ENCODE peak calls at places on chromosomes 1 and 21, in six cellular contexts. S is cardiac fibroblast, A is heart right ventricle, H is stomach, T is sigmoid colon, F is hepatocyte. V is an unnamed sample.

GRCh38 chr1:166603296-166603695 is 236.0 kb upstream of the POGK start:
- DNase-seq in S (no peak), A (no peak), H (no peak), T (no peak), F (peak), V (no peak)

GRCh38 chr21:44436958-44437357 is 18.4 kb upstream of the LRRC3 start:
- DNase-seq in S (no peak), A (peak), H (no peak), T (peak), F (no peak), V (no peak)

GRCh38 chr1:151458936-151459330 is 361 bp downstream of the POGZ start:
- DNase-seq in S (peak), A (peak), H (peak), T (peak), F (peak), V (peak)

GRCh38 chr1:233015965-233016364 is 65.6 kb downstream of the NTPCR start:
- DNase-seq in S (no peak), A (no peak), H (no peak), T (no peak), F (no peak), V (no peak)

GRCh38 chr1:85268801-85269585 is 7.4 kb downstream of the BCL10 start:
- DNase-seq in S (no peak), A (no peak), H (no peak), T (no peak), F (no peak), V (no peak)

GRCh38 chr21:45427331-45428271 is 22.6 kb downstream of the COL18A1 start:
- DNase-seq in S (peak), A (no peak), H (peak), T (peak), F (peak), V (peak)

GRCh38 chr1:186304982-186305949 is 69.8 kb downstream of the TPR start:
- DNase-seq in S (peak), A (no peak), H (no peak), T (no peak), F (peak), V (no peak)

GRCh38 chr1:240888039-240888786 is 276.3 kb upstream of the GREM2 start:
- DNase-seq in S (peak), A (no peak), H (peak), T (no peak), F (peak), V (no peak)

GRCh38 chr1:46622341-46622740 is 5.7 kb upstream of the MOB3C start:
- DNase-seq in S (peak), A (no peak), H (peak), T (peak), F (no peak), V (no peak)

GRCh38 chr1:29271724-29272123 is 35.4 kb downstream of the PTPRU start:
- DNase-seq in S (peak), A (peak), H (peak), T (peak), F (peak), V (no peak)

GRCh38 chr1:212466437-212466836 is 33.7 kb downstream of the NENF start:
- DNase-seq in S (no peak), A (no peak), H (no peak), T (peak), F (no peak), V (no peak)

GRCh38 chr21:35911412-35912191 is 148.7 kb downstream of the SETD4 start:
- DNase-seq in S (no peak), A (no peak), H (no peak), T (no peak), F (no peak), V (no peak)

GRCh38 chr1:211638723-211639122 is 36.7 kb downstream of the NEK2 start:
- DNase-seq in S (peak), A (no peak), H (peak), T (peak), F (no peak), V (no peak)

GRCh38 chr1:150576367-150576711 is 3.1 kb downstream of the MCL1 start:
- DNase-seq in S (no peak), A (no peak), H (no peak), T (no peak), F (no peak), V (no peak)

GRCh38 chr1:3910769-3911520 is 10.9 kb upstream of the C1orf174 start:
- DNase-seq in S (peak), A (peak), H (peak), T (no peak), F (peak), V (no peak)

GRCh38 chr1:163826500-163826899 is 504.7 kb downstream of the NUF2 start:
- DNase-seq in S (no peak), A (no peak), H (no peak), T (no peak), F (no peak), V (no peak)

GRCh38 chr1:16119926-16120325 is 35.9 kb downstream of the EPHA2 start:
- DNase-seq in S (no peak), A (no peak), H (no peak), T (no peak), F (no peak), V (no peak)

GRCh38 chr1:156033011-156033410 is 12.3 kb upstream of the SSR2 start:
- DNase-seq in S (peak), A (no peak), H (no peak), T (no peak), F (no peak), V (no peak)

GRCh38 chr1:193471981-193472380 is 285.6 kb upstream of the B3GALT2 start:
- DNase-seq in S (peak), A (no peak), H (no peak), T (no peak), F (no peak), V (no peak)

GRCh38 chr1:13951793-13952751 is 252.1 kb downstream of the PRDM2 start:
- DNase-seq in S (peak), A (no peak), H (no peak), T (no peak), F (no peak), V (no peak)

GRCh38 chr1:13948396-13948795 is 248.4 kb downstream of the PRDM2 start:
- DNase-seq in S (no peak), A (no peak), H (no peak), T (no peak), F (no peak), V (no peak)

GRCh38 chr1:13949571-13949970 is 249.6 kb downstream of the PRDM2 start:
- DNase-seq in S (no peak), A (no peak), H (no peak), T (no peak), F (no peak), V (no peak)

GRCh38 chr1:13948851-13949490 is 249.0 kb downstream of the PRDM2 start:
- DNase-seq in S (peak), A (no peak), H (no peak), T (peak), F (no peak), V (no peak)

DNA sequence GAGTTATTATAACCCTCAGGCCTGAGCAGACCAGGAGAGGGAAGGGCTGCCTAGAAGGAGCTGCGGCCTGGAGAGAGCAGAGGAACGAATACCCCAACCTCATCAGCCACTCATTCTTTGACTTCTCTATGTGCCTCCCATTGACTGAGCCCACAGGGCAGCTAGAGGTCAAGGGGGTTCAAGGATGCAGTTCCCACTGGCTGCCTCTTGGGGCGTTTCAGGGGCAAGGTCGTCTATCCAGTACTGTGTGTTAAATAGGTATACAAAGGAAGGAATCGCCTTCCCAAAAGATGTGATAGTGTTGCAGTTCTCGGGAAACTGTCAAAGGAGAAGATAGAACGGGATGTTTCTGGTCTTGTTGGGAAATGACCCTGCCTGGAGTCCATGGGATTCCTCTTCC is 250.6 kb downstream of the PRDM2 start:
- DNase-seq in S (no peak), A (no peak), H (no peak), T (no peak), F (no peak), V (no peak)
- TF ChIP-seq CTCF in S (peak), A (no peak), H (no peak), T (no peak), F (no peak), V (no peak)

DNA sequence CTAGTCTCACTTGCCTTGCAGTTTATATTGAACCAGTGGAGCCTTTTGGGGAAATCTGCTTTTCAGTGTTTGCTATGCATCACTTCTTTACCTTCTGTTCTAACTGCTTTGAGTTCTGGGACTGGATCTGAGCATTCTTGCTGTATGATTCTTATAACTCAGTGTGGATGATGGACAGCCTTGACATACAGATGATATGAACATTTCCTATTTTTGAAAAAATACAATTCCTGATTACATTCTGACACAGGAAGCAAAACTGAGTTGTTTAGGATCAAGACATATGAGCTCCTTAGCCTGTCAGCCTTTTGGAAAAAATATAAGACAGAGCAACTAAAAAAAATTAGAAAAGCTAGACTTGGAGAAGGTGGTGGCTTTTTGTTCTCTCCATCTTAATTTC is 115.3 kb downstream of the DISP1 start:
- DNase-seq in S (no peak), A (no peak), H (no peak), T (no peak), F (no peak), V (no peak)
- H3K4me3 ChIP-seq in S (no peak), A (no peak), H (no peak), T (no peak), F (no peak), V (no peak)

DNA sequence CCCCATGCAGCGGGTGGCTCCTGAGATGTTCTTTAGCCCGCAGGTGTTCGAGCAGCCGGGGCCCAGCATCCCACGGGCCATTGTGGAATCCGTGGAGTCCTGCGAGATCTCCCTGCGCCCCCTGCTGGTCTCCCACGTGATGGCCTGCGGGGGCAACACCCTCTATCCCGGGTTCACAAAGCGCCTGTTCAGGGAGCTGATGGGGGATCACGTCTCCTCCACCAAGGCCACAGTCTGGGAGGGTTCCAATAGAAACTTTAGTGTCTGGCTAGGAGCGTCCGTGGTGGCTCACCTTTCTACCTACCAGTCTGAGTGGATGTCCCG is 71.0 kb downstream of the ACTL8 start:
- DNase-seq in S (peak), A (peak), H (peak), T (no peak), F (peak), V (no peak)
- TF ChIP-seq CTCF in S (peak), A (peak), H (peak), T (peak), F (peak), V (peak)

DNA sequence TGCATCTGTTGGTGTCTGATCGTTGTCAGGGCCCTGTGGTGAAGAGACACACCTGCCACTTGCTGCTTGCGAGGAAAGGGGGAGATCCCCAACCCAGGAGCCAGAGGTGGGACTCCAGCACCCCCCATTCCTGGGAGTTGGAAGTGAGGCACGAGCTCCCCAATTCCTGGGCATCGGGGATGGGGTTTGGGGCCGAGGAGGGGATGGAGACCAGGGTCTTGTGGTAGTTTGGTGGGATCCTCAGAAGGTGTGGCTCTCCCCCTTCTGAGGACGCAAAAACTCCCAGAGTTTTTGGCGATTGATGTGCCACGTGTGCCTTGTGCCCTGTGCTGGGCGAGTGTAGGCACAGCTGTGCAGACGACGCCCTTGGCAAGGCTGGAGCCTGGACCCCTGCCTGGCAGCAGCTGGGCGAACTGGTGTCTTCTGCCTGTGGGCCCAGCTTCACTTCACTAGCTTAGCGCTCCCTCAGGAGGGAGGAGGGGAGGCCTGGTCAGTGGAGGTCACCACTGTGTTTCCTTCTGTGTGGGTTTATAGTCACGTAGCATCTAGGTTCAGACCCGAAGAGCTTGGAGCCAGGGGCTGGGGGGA is 2.6 kb downstream of the GUK1 start:
- DNase-seq in S (no peak), A (no peak), H (peak), T (no peak), F (no peak), V (no peak)
- H3K4me3 ChIP-seq in S (no peak), A (no peak), H (no peak), T (no peak), F (no peak), V (no peak)

DNA sequence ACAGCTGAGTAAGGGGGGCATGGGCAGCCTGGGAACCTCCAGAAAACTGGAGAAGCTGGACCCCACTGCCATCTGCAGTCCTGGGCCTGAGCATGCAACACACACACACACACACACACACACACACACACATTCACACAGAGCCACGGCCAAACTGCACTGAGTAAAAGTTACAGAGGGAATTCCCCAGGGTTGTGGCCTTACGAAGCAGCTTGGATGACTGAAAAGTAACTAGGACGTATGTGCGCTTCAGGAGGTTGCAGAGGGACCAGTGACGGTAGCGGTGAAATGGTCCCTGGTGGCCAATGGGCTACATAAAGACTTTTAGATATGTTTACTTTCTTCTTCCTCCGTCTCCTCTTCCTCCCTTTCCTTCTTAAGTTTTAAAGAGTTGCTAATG is 232.5 kb upstream of the TMEM51 start:
- DNase-seq in S (peak), A (no peak), H (no peak), T (no peak), F (no peak), V (no peak)
- TF ChIP-seq CTCF in S (no peak), A (no peak), H (no peak), T (no peak), F (no peak), V (peak)

DNA sequence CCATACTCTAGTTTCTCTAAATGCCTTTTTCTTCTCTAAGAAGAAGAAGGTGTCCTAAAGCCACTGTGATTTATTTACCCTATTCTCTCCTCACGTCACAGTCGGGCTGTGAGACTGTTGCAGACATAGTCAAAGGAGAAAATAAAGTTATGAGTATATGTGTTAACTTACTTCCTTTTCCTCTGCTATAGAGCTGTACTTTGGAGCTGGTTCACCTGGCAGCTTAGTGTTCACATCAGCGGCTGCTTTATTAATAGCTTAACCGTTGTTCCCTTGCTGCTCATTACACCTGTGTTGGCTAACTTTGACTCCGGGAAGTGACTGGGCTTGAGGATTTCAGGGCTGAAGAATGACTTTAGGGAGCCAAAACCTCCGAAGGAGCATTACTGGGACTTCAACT is 3.6 kb downstream of the PFKFB2 start:
- DNase-seq in S (no peak), A (no peak), H (peak), T (no peak), F (peak), V (no peak)
- H3K4me3 ChIP-seq in S (no peak), A (no peak), H (no peak), T (no peak), F (no peak), V (no peak)

DNA sequence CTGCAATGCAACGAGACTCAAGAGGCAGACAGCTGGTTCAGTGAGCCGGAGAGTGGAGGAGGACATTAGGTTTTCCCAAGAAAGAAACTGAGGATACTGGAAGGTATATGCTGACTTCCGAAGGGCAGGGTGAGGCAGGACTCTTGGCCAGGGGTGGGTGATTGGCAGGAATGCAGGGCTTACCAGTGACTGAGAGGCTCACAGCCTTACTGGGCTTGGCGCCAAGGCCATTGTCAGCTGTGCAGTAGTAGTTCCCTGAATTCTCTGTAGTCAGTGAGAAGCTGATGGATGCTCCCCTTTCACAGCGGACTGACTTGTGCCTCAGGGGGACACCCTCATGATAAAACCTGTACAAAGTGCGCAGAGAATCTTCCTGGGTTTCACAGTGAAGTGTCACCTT is 9.6 kb downstream of the FCRL5 start:
- DNase-seq in S (no peak), A (peak), H (no peak), T (no peak), F (no peak), V (no peak)
- TF ChIP-seq CTCF in S (no peak), A (no peak), H (no peak), T (no peak), F (no peak), V (no peak)

V was measured in AG04450.